ENCODE peak calls at places on chromosomes 16 and 17, in six cellular contexts. X, M, Y, R, Z and P are unnamed samples.

GRCh38 chr16:10314811-10315210 is 71.0 kb upstream of the ATF7IP2 start:
- DNase-seq in M (peak), R (no peak), Z (no peak), X (peak), Y (peak), P (no peak)

GRCh38 chr17:81514735-81515529 is 2.3 kb upstream of the ACTG1 start:
- DNase-seq in X (peak), Z (no peak), M (peak), Y (peak), R (no peak), P (no peak)

GRCh38 chr17:14308965-14309879 is 8.3 kb downstream of the HS3ST3B1 start:
- DNase-seq in Y (peak), X (peak), R (no peak), M (peak), Z (peak), P (no peak)

GRCh38 chr17:56638536-56639177 is 45.2 kb downstream of the NOG start:
- DNase-seq in M (no peak), R (no peak), Y (no peak), Z (no peak), X (no peak), P (no peak)

GRCh38 chr17:66541461-66542182 is 239.2 kb downstream of the PRKCA start:
- DNase-seq in M (peak), R (peak), Z (no peak), X (peak), Y (no peak), P (no peak)

GRCh38 chr17:61459434-61459809 is 7.2 kb downstream of the TBX4 start:
- DNase-seq in X (no peak), Y (no peak), Z (no peak), R (no peak), M (no peak), P (no peak)

GRCh38 chr16:13935408-13935807 is 15.5 kb downstream of the ERCC4 start:
- DNase-seq in X (peak), R (no peak), M (no peak), Y (peak), Z (no peak), P (no peak)

GRCh38 chr16:15034266-15035162 is 21.4 kb downstream of the NTAN1 start:
- DNase-seq in Z (no peak), X (no peak), R (no peak), M (no peak), Y (no peak), P (no peak)

GRCh38 chr16:86530251-86531192 is 20.2 kb downstream of the FOXF1 start:
- DNase-seq in R (no peak), X (no peak), Z (no peak), Y (no peak), M (no peak), P (no peak)

GRCh38 chr17:76501018-76501826 is at the start of gene RHBDF2:
- DNase-seq in X (peak), R (peak), Y (peak), M (peak), Z (peak), P (peak)

GRCh38 chr17:41496803-41497484 is 7.2 kb upstream of the KRT36 start:
- DNase-seq in Z (peak), R (peak), X (peak), Y (peak), M (peak), P (peak)

GRCh38 chr17:39461911-39462641 is 790 bp downstream of the CDK12 start:
- DNase-seq in M (peak), Z (no peak), R (peak), Y (peak), X (peak), P (no peak)

GRCh38 chr17:63752707-63753106 is 11.1 kb upstream of the STRADA start:
- DNase-seq in Z (no peak), X (no peak), Y (no peak), R (no peak), M (no peak), P (no peak)

GRCh38 chr17:61411944-61412859 is 12.6 kb downstream of the TBX2 start:
- DNase-seq in X (peak), Y (peak), M (peak), R (peak), Z (peak), P (peak)

GRCh38 chr17:48335858-48336500 is 94.0 kb downstream of the SKAP1 start:
- DNase-seq in X (peak), Z (no peak), R (peak), Y (peak), M (peak), P (no peak)

GRCh38 chr16:50718761-50719400 is 23.0 kb upstream of the CYLD start:
- DNase-seq in R (no peak), Y (no peak), Z (no peak), X (no peak), M (no peak), P (no peak)

GRCh38 chr17:1783834-1784611 is 22.2 kb downstream of the SERPINF1 start:
- DNase-seq in Z (no peak), R (no peak), M (peak), Y (peak), X (peak), P (no peak)

GRCh38 chr17:81002409-81003361 is 11.0 kb downstream of the CHMP6 start:
- DNase-seq in R (no peak), X (peak), Z (peak), M (peak), Y (no peak), P (peak)

GRCh38 chr16:1914759-1915387 is 3.3 kb downstream of the HS3ST6 start:
- DNase-seq in X (no peak), Y (no peak), M (no peak), R (no peak), Z (no peak), P (no peak)
- TF ChIP-seq TAF1 in X (no peak), Y (no peak), M (no peak), R (no peak), Z (no peak), P (no peak)

GRCh38 chr16:73064227-73064995 is 16.5 kb upstream of the ZFHX3 start:
- DNase-seq in R (no peak), Y (no peak), X (peak), Z (no peak), M (peak), P (peak)
- TF ChIP-seq POLR2AphosphoS5 in R (no peak), Y (no peak), X (no peak), Z (no peak), M (peak), P (no peak)

DNA sequence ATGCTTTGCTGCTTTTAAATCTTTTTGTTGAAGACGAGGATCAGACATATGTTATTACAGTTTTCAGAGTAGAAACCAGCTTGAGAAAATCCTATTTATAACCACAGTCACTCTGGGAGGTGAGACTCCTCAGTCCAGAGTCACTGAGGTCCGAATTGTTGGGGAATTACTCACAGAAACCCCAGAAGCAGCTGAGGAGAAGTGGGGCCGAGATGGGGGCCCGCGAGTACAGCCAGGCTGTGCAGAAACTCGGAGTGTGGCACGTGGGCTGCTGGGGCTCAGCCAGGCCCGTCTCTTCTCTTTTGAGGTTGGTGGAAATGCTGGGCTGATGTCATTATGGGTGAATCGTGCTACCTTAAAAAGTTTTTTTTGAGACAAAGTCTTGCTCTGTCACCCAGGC is 14.4 kb upstream of the GNG13 start:
- DNase-seq in X (no peak), R (no peak), M (no peak), Y (no peak), Z (no peak), P (no peak)
- TF ChIP-seq TAF1 in X (no peak), R (no peak), M (no peak), Y (no peak), Z (no peak), P (no peak)

GRCh38 chr17:17204041-17204591 is 2.0 kb downstream of the PLD6 start:
- DNase-seq in M (no peak), R (no peak), Z (no peak), X (no peak), Y (no peak), P (no peak)
- TF ChIP-seq POLR2AphosphoS5 in M (no peak), R (peak), Z (no peak), X (no peak), Y (no peak), P (no peak)

DNA sequence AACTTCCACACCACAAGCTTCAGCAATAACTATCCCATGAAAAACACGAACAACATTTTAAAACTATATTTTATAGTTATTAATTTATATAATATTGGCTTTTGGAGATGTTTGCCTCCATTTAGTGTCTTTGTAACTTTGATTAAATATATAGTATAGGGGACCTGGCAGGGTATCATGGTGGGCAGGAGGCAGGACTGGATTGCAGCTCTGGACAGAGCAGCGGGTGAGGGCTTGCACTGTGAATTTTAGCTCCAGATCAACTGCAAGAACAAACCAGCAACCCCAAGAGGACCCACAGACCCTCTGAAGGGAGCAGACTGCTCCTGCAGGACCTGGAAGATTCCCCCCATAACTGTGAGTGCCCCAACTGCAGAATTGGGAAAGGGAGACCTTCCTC is 777.9 kb downstream of the KCNJ2 start:
- DNase-seq in Z (no peak), Y (no peak), R (no peak), X (no peak), M (no peak), P (no peak)
- TF ChIP-seq TAF1 in Z (no peak), Y (no peak), R (no peak), X (no peak), M (no peak), P (no peak)

GRCh38 chr17:45873728-45874127 is 20.6 kb upstream of the MAPT start:
- DNase-seq in X (no peak), Y (no peak), Z (no peak), R (no peak), M (peak), P (no peak)
- TF ChIP-seq POLR2AphosphoS5 in X (no peak), Y (no peak), Z (no peak), R (no peak), M (no peak), P (no peak)

GRCh38 chr17:75032896-75033294 is 13.9 kb downstream of the ATP5PD start:
- DNase-seq in X (peak), Z (no peak), Y (no peak), M (no peak), R (no peak), P (no peak)

GRCh38 chr17:75033346-75034235 is 13.2 kb downstream of the ATP5PD start:
- DNase-seq in X (peak), Y (peak), R (peak), M (peak), Z (peak), P (peak)

GRCh38 chr17:75030161-75030560 is 16.6 kb downstream of the ATP5PD start:
- DNase-seq in Y (no peak), M (no peak), X (no peak), R (no peak), Z (no peak), P (no peak)

GRCh38 chr17:75034236-75034908 is 12.4 kb downstream of the ATP5PD start:
- DNase-seq in R (peak), Z (peak), Y (peak), X (peak), M (peak), P (peak)

GRCh38 chr17:75031972-75032895 is 14.5 kb downstream of the ATP5PD start:
- DNase-seq in X (peak), M (peak), Y (peak), Z (no peak), R (no peak), P (peak)
- TF ChIP-seq TAF1 in X (no peak), M (no peak), Y (no peak), Z (no peak), R (no peak), P (no peak)

GRCh38 chr16:75458029-75458428 is 6.5 kb downstream of the TMEM170A start:
- DNase-seq in Y (no peak), Z (no peak), M (no peak), R (no peak), X (no peak), P (no peak)
- TF ChIP-seq POLR2AphosphoS5 in Y (no peak), Z (no peak), M (no peak), R (no peak), X (no peak), P (no peak)